ENCODE peak calls at places on chromosomes 2 and 18, in ten cellular contexts. B is naive thymus-derived CD8-positive, alpha-beta T cell; L is stimulated activated CD8-positive, alpha-beta memory T cell treated with anti-CD3 and anti-CD28 coated beads, Interleukin-15, amount 100 ng/mL, for 24 hours; T is Peyer's patch; D is stimulated activated CD4-positive, alpha-beta T cell treated with anti-CD3 and anti-CD28 coated beads, Interleukin-2, amount 100 ng/mL, for 48 hours; Z is WTC11; G is iPS DF 19.7; A is T-helper 1 cell; U is fibroblast of the conjunctiva; O is adipocyte. H is an unnamed sample.

GRCh38 chr18:69599377-69599776 is 198.7 kb downstream of the DOK6 start:
- DNase-seq in B (no peak), L (no peak), T (no peak), D (no peak), Z (no peak), G (no peak), A (no peak), U (no peak), O (no peak), H (no peak)

GRCh38 chr18:36075862-36076587 is 8.7 kb upstream of the RPRD1A start:
- DNase-seq in B (no peak), L (no peak), T (no peak), D (no peak), Z (no peak), G (no peak), A (no peak), U (peak), O (peak), H (no peak)

GRCh38 chr2:161131804-161132203 is 28.4 kb upstream of the TANK start:
- DNase-seq in B (no peak), L (no peak), T (no peak), D (no peak), Z (no peak), G (no peak), A (no peak), U (no peak), O (peak), H (no peak)

GRCh38 chr2:201890447-201890846 is 84.1 kb downstream of the CDK15 start:
- DNase-seq in B (no peak), L (no peak), T (no peak), D (no peak), Z (no peak), G (no peak), A (no peak), U (peak), O (peak), H (no peak)

GRCh38 chr18:54983041-54983686 is 23.9 kb upstream of the CCDC68 start:
- DNase-seq in B (no peak), L (no peak), T (no peak), D (no peak), Z (no peak), G (no peak), A (no peak), U (peak), O (peak), H (peak)

GRCh38 chr2:120722603-120723421 is 12.9 kb upstream of the GLI2 start:
- DNase-seq in B (no peak), L (no peak), T (no peak), D (no peak), Z (no peak), G (no peak), A (no peak), U (no peak), O (peak), H (peak)

GRCh38 chr2:152028182-152028862 is 70.5 kb downstream of the CACNB4 start:
- DNase-seq in B (no peak), L (no peak), T (no peak), D (no peak), Z (no peak), G (no peak), A (no peak), U (no peak), O (no peak), H (no peak)

GRCh38 chr2:28663359-28663758 is 88.3 kb upstream of the PPP1CB start:
- DNase-seq in B (no peak), L (no peak), T (no peak), D (no peak), Z (no peak), G (no peak), A (no peak), U (peak), O (peak), H (no peak)

GRCh38 chr18:6648581-6648980 is 80.9 kb upstream of the ARHGAP28 start:
- DNase-seq in B (no peak), L (no peak), T (no peak), D (no peak), Z (no peak), G (no peak), A (no peak), U (no peak), O (no peak), H (no peak)

H was measured in H7.